ENCODE peak calls at places on chromosomes 7 and 10, in five cellular contexts. U is breast epithelium, R is IMR-90, J is heart left ventricle, Q is uterus. K is an unnamed sample.
A peak's percentile ranks its signal among the peaks of the same experiment; 100 is the strongest.

GRCh38 chr10:94450782-94451181 is 48.4 kb downstream of the TBC1D12 start:
- DNase-seq in U (no peak), J (no peak), Q (no peak), R (no peak), K (no peak)

GRCh38 chr10:132407846-132408278 is 10.9 kb downstream of the PWWP2B start:
- DNase-seq in J (peak; percentile 44), Q (no peak), U (peak; percentile 93), R (peak; percentile 29), K (peak; percentile 71)

GRCh38 chr10:110410329-110411046 is 87.2 kb upstream of the DUSP5 start:
- DNase-seq in U (peak; percentile 84), R (peak; percentile 98), Q (peak; percentile 64), J (no peak), K (no peak)

GRCh38 chr7:131529179-131529578 is 27.2 kb downstream of the PODXL start:
- DNase-seq in R (no peak), J (no peak), U (no peak), Q (no peak), K (no peak)

GRCh38 chr10:72257051-72257892 is 16.5 kb upstream of the DDIT4 start:
- DNase-seq in U (no peak), J (no peak), Q (no peak), R (no peak), K (no peak)

GRCh38 chr7:34675749-34676374 is 17.8 kb downstream of the NPSR1 start:
- DNase-seq in Q (no peak), J (no peak), U (no peak), R (no peak), K (no peak)

GRCh38 chr7:36202347-36202896 is 49.4 kb downstream of the EEPD1 start:
- DNase-seq in U (no peak), J (no peak), Q (no peak), R (no peak), K (no peak)

GRCh38 chr7:927031-927671 is 27.3 kb downstream of the ADAP1 start:
- DNase-seq in U (peak; percentile 43), R (no peak), Q (peak; percentile 15), J (peak; percentile 3), K (peak; percentile 12)

GRCh38 chr10:121289800-121290199 is 308.4 kb downstream of the FGFR2 start:
- DNase-seq in R (no peak), U (no peak), Q (no peak), J (no peak), K (no peak)

GRCh38 chr7:55527314-55527713 is 45.0 kb downstream of the VOPP1 start:
- DNase-seq in J (no peak), Q (no peak), R (no peak), U (no peak), K (no peak)

GRCh38 chr10:95741807-95742528 is 14.0 kb upstream of the ENTPD1 start:
- DNase-seq in R (peak; percentile 35), Q (no peak), U (no peak), J (peak; percentile 73), K (no peak)

GRCh38 chr7:47154781-47155180 is 427.1 kb downstream of the TNS3 start:
- DNase-seq in J (no peak), Q (no peak), U (no peak), R (no peak), K (no peak)

GRCh38 chr10:47264797-47265281 is 35.2 kb upstream of the GDF10 start:
- DNase-seq in J (no peak), U (no peak), Q (no peak), R (no peak), K (no peak)

GRCh38 chr7:87876759-87877234 is 504 bp downstream of the DBF4 start:
- DNase-seq in Q (peak; percentile 42), J (peak; percentile 47), U (peak; percentile 57), R (peak; percentile 61), K (peak; percentile 36)

GRCh38 chr10:45376364-45376801 is 2.4 kb downstream of the ALOX5 start:
- DNase-seq in U (no peak), R (no peak), J (no peak), Q (no peak), K (no peak)

GRCh38 chr7:107948645-107949442 is 54.1 kb downstream of the LAMB1 start:
- DNase-seq in J (no peak), R (peak; percentile 94), U (no peak), Q (no peak), K (no peak)

GRCh38 chr7:11843113-11843765 is 11.2 kb upstream of the THSD7A start:
- DNase-seq in J (no peak), Q (no peak), R (no peak), U (no peak), K (no peak)

GRCh38 chr10:23884671-23885070 is 324.3 kb upstream of the KIAA1217 start:
- DNase-seq in R (no peak), Q (no peak), U (no peak), J (no peak), K (no peak)

GRCh38 chr10:121835376-121835775 is 92.5 kb downstream of the ATE1 start:
- DNase-seq in R (no peak), J (no peak), U (no peak), Q (no peak), K (no peak)

GRCh38 chr7:156829669-156830336 is 63.2 kb downstream of the LMBR1 start:
- DNase-seq in J (no peak), Q (no peak), R (no peak), U (no peak), K (no peak)

GRCh38 chr7:46747222-46747621 is 826.1 kb upstream of the IGFBP3 start:
- DNase-seq in U (no peak), Q (no peak), R (no peak), J (no peak), K (no peak)

GRCh38 chr7:145692237-145692950 is 424.2 kb upstream of the CNTNAP2 start:
- DNase-seq in U (no peak), R (peak; percentile 1), Q (no peak), J (no peak), K (no peak)

GRCh38 chr10:74081192-74081803 is 69.3 kb downstream of the AP3M1 start:
- DNase-seq in U (no peak), R (peak; percentile 57), Q (peak; percentile 42), J (peak; percentile 42), K (no peak)

GRCh38 chr10:112915590-112916572 is 34.2 kb upstream of the TCF7L2 start:
- DNase-seq in U (no peak), Q (no peak), J (no peak), R (peak; percentile 51), K (no peak)

GRCh38 chr7:48718731-48719387 is 205.5 kb upstream of the CDC14C start:
- DNase-seq in R (no peak), J (no peak), U (no peak), Q (no peak), K (no peak)

GRCh38 chr7:38934536-38934935 is 25.5 kb upstream of the VPS41 start:
- DNase-seq in J (no peak), R (no peak), Q (no peak), U (no peak), K (no peak)

GRCh38 chr7:116938678-116939077 is 14.6 kb upstream of the ST7 start:
- DNase-seq in Q (no peak), U (no peak), J (no peak), R (no peak), K (no peak)

GRCh38 chr10:70589762-70590662 is 12.5 kb downstream of the PRF1 start:
- DNase-seq in R (peak; percentile 66), Q (no peak), U (no peak), J (peak; percentile 76), K (peak; percentile 57)

GRCh38 chr10:117003336-117003735 is 1.7 kb downstream of the SHTN1 start:
- DNase-seq in J (no peak), R (no peak), U (no peak), Q (no peak), K (no peak)

GRCh38 chr7:105810556-105810955 is 65.8 kb downstream of the ATXN7L1 start:
- DNase-seq in R (no peak), U (no peak), Q (no peak), J (no peak), K (no peak)

GRCh38 chr7:5229451-5230271 is 39.6 kb downstream of the WIPI2 start:
- DNase-seq in R (no peak), Q (no peak), J (no peak), U (no peak), K (no peak)

GRCh38 chr7:111091623-111092370 is 870 bp downstream of the LRRN3 start:
- DNase-seq in U (no peak), Q (no peak), J (no peak), R (no peak), K (no peak)
- H3K4me3 ChIP-seq in U (peak overlapping the region; percentile 27), Q (no peak overlapping the region), J (peak overlapping the region; percentile 30), R (peak overlapping the region; percentile 39), K (peak overlapping the region; percentile 23)

GRCh38 chr10:62637249-62638061 is 167.1 kb upstream of the ADO start:
- DNase-seq in J (peak; percentile 29), Q (peak; percentile 20), R (peak; percentile 61), U (no peak), K (no peak)

GRCh38 chr10:62639139-62639538 is 165.4 kb upstream of the ADO start:
- DNase-seq in U (no peak), R (no peak), Q (no peak), J (no peak), K (no peak)

GRCh38 chr10:62638062-62638477 is 166.4 kb upstream of the ADO start:
- DNase-seq in Q (peak; percentile 27), U (no peak), R (peak; percentile 19), J (no peak), K (peak; percentile 26)

GRCh38 chr10:62635127-62635526 is 169.4 kb upstream of the ADO start:
- DNase-seq in J (no peak), U (no peak), R (no peak), Q (no peak), K (no peak)

DNA sequence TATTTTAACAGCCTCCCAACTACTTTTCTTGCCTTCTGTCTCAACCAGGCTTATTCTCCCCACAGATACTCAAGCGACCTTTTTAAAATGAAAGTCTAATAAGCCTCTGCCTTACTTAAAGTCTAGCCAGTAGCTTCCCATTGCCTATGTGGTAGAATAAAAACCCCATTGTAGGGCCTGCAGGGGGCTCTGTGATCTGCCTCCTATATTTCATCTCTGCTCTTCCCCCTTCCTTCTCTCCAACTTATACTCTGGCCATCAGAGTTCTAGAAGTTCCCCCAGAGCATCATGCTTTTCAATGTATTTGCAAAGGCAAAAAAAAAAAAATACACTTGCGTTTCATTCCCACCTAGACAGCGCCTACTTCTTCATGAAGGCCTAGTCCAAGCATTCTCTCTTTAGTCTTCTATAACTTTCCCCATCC is 167.7 kb upstream of the ADO start:
- DNase-seq in R (peak; percentile 11), J (no peak), U (no peak), Q (no peak), K (no peak)
- H3K4me1 ChIP-seq in R (peaks cover 4% of the 10 kb centered on the region), J (peaks cover 18% of the 10 kb centered on the region), U (no peaks in the 10 kb centered on the region), Q (no peaks in the 10 kb centered on the region), K (peaks cover 10% of the 10 kb centered on the region)

GRCh38 chr10:87092861-87093460 is 1.7 kb downstream of the GLUD1 start:
- DNase-seq in J (no peak), U (no peak), R (peak; percentile 28), Q (no peak), K (no peak)
- TF ChIP-seq POLR2A in J (no peak), U (no peak), R (peak; percentile 47), Q (no peak), K (no peak)

DNA sequence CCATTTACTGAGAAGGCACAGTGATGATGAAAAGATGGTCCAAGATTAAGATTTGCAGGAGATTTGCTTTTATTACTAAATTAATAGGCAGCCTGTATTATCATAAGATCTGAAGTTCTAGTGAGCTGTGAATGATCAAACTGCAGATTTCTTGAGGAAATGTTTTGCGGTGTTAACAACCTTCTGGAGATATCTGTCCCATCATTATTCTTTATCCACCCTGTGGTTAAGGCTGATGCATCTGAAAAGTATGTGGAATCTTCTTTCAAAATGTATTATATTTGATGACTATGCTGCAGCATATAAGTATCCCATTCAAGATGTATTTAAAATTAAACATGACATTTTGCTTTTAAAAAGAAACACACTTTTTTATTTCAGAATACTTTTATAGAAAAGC is 150.3 kb downstream of the POLR1F start:
- DNase-seq in R (peak; percentile 4), Q (no peak), U (no peak), J (no peak), K (no peak)
- H3K4me3 ChIP-seq in R (no peak overlapping the region), Q (no peak overlapping the region), U (no peak overlapping the region), J (no peak overlapping the region), K (no peak overlapping the region)

K was measured in ovary.